ENCODE peak calls at places on chromosomes 11 and 22, in eight cellular contexts. Z is CD4-positive, CD25-positive, alpha-beta regulatory T cell; C is adipocyte; O is transverse colon; W is osteoblast; K is small intestine; H is Caco-2; Y is fibroblast of lung. D is an unnamed sample. For H3K9me3 and H3K36me3, the result is how much of the 10 kb centered on the place peaks cover.

GRCh38 chr22:31917227-31917921 is 27.0 kb upstream of the YWHAH start:
- DNase-seq in Z (no peak), C (no peak), O (peak), W (no peak), K (no peak), H (no peak), Y (no peak), D (no peak)

GRCh38 chr11:21975242-21975641 is 217.6 kb upstream of the ANO5 start:
- DNase-seq in Z (no peak), C (no peak), O (no peak), W (no peak), K (no peak), H (no peak), Y (no peak), D (no peak)

GRCh38 chr22:22959147-22959827 is 71.7 kb downstream of the IGLL5 start:
- DNase-seq in Z (peak), C (peak), O (peak), W (peak), K (peak), H (peak), Y (peak), D (peak)

GRCh38 chr11:21142007-21142406 is 472.6 kb downstream of the NELL1 start:
- DNase-seq in Z (no peak), C (no peak), O (no peak), W (no peak), K (no peak), H (no peak), Y (no peak), D (no peak)

GRCh38 chr11:79100093-79100704 is 340.6 kb downstream of the TENM4 start:
- DNase-seq in Z (no peak), C (peak), O (peak), W (no peak), K (peak), H (peak), Y (peak), D (peak)

GRCh38 chr11:117591316-117592039 is 205.5 kb downstream of the DSCAML1 start:
- DNase-seq in Z (no peak), C (no peak), O (no peak), W (no peak), K (no peak), H (peak), Y (no peak), D (no peak)

GRCh38 chr22:47063606-47064005 is 301.2 kb downstream of the TBC1D22A start:
- DNase-seq in Z (no peak), C (no peak), O (peak), W (peak), K (no peak), H (no peak), Y (no peak), D (no peak)

GRCh38 chr22:39490135-39490798 is 11.8 kb upstream of the MIEF1 start:
- DNase-seq in Z (peak), C (peak), O (peak), W (peak), K (peak), H (peak), Y (peak), D (peak)

GRCh38 chr11:108019870-108020540 is 11.3 kb downstream of the CUL5 start:
- DNase-seq in Z (no peak), C (peak), O (no peak), W (no peak), K (no peak), H (no peak), Y (peak), D (no peak)

GRCh38 chr11:26473216-26474194 is 98.6 kb downstream of the MUC15 start:
- DNase-seq in Z (no peak), C (no peak), O (no peak), W (no peak), K (peak), H (no peak), Y (no peak), D (peak)

GRCh38 chr11:2536440-2536989 is 91.7 kb downstream of the KCNQ1 start:
- DNase-seq in Z (no peak), C (no peak), O (peak), W (peak), K (no peak), H (peak), Y (no peak), D (no peak)

GRCh38 chr11:78424334-78425270 is 7.0 kb upstream of the GAB2 start:
- DNase-seq in Z (no peak), C (peak), O (no peak), W (no peak), K (no peak), H (no peak), Y (peak), D (no peak)

GRCh38 chr11:44946268-44946667 is 4.4 kb downstream of the TP53I11 start:
- DNase-seq in Z (no peak), C (no peak), O (no peak), W (no peak), K (no peak), H (no peak), Y (no peak), D (no peak)

GRCh38 chr22:31081963-31082605 is 966 bp downstream of the SMTN start:
- DNase-seq in Z (no peak), C (no peak), O (peak), W (peak), K (no peak), H (no peak), Y (peak), D (no peak)

GRCh38 chr11:94193288-94193687 is 64.6 kb downstream of the PANX1 start:
- DNase-seq in Z (no peak), C (peak), O (no peak), W (peak), K (no peak), H (no peak), Y (peak), D (no peak)

GRCh38 chr22:43795320-43795719 is 16.8 kb downstream of the EFCAB6 start:
- DNase-seq in Z (no peak), C (no peak), O (no peak), W (no peak), K (no peak), H (no peak), Y (no peak), D (no peak)

GRCh38 chr11:2709429-2709828 is 9.6 kb upstream of the KCNQ1OT1 start:
- DNase-seq in Z (no peak), C (peak), O (no peak), W (no peak), K (no peak), H (no peak), Y (no peak), D (no peak)

GRCh38 chr11:36271794-36272409 is 17.3 kb downstream of the COMMD9 start:
- DNase-seq in Z (no peak), C (no peak), O (no peak), W (peak), K (no peak), H (no peak), Y (no peak), D (no peak)

GRCh38 chr11:28342704-28343103 is 234.5 kb downstream of the METTL15 start:
- DNase-seq in Z (no peak), C (peak), O (no peak), W (no peak), K (no peak), H (no peak), Y (peak), D (no peak)

GRCh38 chr11:1279674-1280055 is 29.8 kb downstream of the TOLLIP start:
- DNase-seq in Z (no peak), C (no peak), O (no peak), W (no peak), K (no peak), H (no peak), Y (no peak), D (no peak)

GRCh38 chr11:86062719-86063118 is 6.2 kb downstream of the PICALM start:
- DNase-seq in Z (no peak), C (peak), O (no peak), W (no peak), K (peak), H (no peak), Y (peak), D (no peak)

GRCh38 chr22:49686495-49687219 is 141.0 kb downstream of the BRD1 start:
- DNase-seq in Z (no peak), C (no peak), O (no peak), W (no peak), K (no peak), H (no peak), Y (no peak), D (no peak)

DNA sequence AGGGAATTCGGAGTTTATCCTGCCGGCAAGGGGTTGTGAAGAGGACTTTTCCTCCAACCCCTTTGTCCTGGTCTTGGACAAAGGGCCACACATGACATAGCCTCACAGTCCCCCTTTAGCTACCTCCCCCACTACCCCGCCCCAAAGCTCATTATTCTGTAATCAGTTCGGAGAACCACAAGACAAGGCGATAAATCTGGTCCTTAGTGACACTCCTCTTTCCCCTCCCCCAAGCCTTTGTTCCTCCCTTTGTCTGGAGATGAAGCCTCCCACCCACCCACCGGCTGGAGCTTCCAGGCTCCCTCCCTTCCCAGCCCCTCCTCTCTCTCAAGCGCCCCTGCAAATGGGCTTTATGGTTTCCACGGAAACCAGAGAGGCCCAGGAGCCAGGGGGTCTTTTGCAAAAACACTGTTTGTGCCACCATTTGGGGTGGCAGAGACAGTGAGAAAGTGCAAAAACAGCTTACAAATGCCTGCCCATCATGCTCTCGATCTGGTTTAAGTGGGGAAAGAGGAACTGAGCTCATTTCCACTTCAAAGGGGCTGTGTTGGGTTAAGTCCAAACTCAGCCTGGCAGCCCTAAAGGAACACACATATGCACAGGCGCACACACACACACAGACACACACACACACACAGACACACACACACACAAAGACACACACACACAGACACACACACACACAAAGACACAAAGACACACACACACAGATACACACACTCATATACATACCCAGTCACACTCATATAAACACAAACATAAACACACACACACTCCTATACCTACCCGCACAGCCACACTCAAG is 23.6 kb downstream of the APLNR start:
- DNase-seq in Z (no peak), C (no peak), O (no peak), W (no peak), K (no peak), H (no peak), Y (peak), D (peak)
- H3K4me3 ChIP-seq in Z (no peak), C (no peak), O (no peak), W (no peak), K (no peak), H (no peak), Y (no peak), D (no peak)

GRCh38 chr22:48242461-48242864 is 1480.0 kb downstream of the TBC1D22A start:
- DNase-seq in Z (no peak), C (no peak), O (no peak), W (no peak), K (no peak), H (no peak), Y (no peak), D (no peak)

GRCh38 chr22:48241658-48242057 is 1479.2 kb downstream of the TBC1D22A start:
- DNase-seq in Z (no peak), C (no peak), O (no peak), W (no peak), K (no peak), H (no peak), Y (no peak), D (no peak)

GRCh38 chr22:48244388-48245118 is 1482.1 kb downstream of the TBC1D22A start:
- DNase-seq in Z (no peak), C (no peak), O (no peak), W (no peak), K (no peak), H (no peak), Y (no peak), D (no peak)

GRCh38 chr22:48247829-48248228 is 1485.4 kb downstream of the TBC1D22A start:
- DNase-seq in Z (no peak), C (no peak), O (no peak), W (no peak), K (no peak), H (no peak), Y (no peak), D (no peak)

DNA sequence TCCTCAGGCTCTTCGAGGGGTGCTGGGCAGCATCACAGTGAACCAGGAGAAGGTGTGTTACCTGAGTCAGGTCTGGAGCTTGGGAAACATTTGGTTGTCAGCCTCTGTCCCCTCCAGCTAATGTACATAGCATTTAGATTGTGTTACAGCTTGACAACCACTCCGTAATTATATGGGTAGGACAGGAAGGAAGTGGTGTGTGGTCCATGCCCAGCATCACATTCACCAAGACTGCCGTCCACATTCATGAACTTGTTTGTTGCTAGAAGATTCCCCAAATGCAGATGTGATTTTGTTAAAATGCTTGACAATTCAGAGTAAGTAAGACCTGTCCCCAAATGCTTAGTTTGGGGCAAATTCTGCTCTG is 1482.7 kb downstream of the TBC1D22A start:
- DNase-seq in Z (no peak), C (no peak), O (no peak), W (no peak), K (no peak), H (no peak), Y (no peak), D (no peak)
- H3K9me3 ChIP-seq in Z (under half), C (under half), O (under half), W (under half), K (under half), H (under half), Y (under half), D (under half)

GRCh38 chr11:34165121-34165520 is 59.7 kb downstream of the NAT10 start:
- DNase-seq in Z (no peak), C (no peak), O (no peak), W (peak), K (no peak), H (no peak), Y (no peak), D (no peak)
- H3K36me3 ChIP-seq in Z (under half), C (under half), O (under half), W (under half), K (under half), H (under half), Y (under half), D (under half)

DNA sequence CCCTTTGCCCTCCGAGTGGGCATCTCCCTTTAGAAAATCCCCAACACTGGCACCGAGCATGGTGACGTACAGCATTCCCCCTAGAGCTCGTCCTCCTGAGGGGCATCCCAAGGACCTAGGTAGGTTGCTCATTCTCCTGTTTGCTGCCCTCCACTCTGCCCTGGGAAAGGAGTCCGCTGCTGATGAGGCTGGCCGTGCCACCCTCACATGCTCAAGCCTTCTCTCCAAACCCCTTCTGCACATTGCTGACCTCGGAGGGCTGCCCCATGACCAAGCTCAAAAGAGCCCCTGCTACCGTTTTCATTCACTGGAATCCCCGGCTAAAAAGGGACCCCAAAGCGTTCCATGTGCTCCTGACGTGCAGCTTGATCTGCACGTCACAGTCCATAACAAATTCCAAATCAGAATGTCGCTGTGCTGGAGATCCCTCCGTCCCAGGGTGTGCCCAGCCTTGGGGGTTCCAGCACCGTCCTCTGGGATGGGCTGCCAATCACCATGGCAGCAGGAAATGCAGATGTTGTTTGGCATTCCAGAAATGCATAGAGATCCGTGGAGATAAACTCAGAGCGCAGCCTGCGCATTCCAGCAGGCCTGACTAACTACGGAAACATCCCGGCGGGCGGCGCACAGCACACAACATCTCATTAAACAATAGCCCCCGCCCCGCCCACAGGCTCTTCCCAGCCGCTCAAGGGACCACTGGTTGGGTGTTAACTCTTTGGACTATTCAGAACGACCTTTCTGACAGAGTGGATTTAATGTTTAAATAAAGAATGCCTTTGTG is 26.3 kb upstream of the GNB1L start:
- DNase-seq in Z (no peak), C (peak), O (no peak), W (peak), K (no peak), H (peak), Y (peak), D (peak)
- H3K4me3 ChIP-seq in Z (no peak), C (peak), O (no peak), W (peak), K (no peak), H (no peak), Y (peak), D (no peak)

D was measured in HAP-1.